ENCODE peak calls at places on chromosomes 7 and 10, in seven cellular contexts. K is H9, C is neuronal stem cell, W is mesendoderm, E is mesenchymal stem cell, M is H1, Y is trophoblast cell. N is an unnamed sample.

GRCh38 chr7:91520645-91521044 is 256.4 kb downstream of the FZD1 start:
- DNase-seq in K (no peak), C (no peak), W (no peak), E (no peak), M (no peak), Y (no peak), N (no peak)

GRCh38 chr7:37342665-37343471 is 105.8 kb downstream of the ELMO1 start:
- DNase-seq in K (no peak), C (no peak), W (no peak), E (no peak), M (no peak), Y (no peak), N (no peak)

GRCh38 chr10:119337796-119338432 is 130.5 kb downstream of the GRK5 start:
- DNase-seq in K (no peak), C (no peak), W (peak), E (peak), M (no peak), Y (no peak), N (peak)

GRCh38 chr10:14578060-14578952 is 196.4 kb downstream of the FAM107B start:
- DNase-seq in K (peak), C (no peak), W (peak), E (no peak), M (no peak), Y (peak), N (peak)

GRCh38 chr10:101538481-101538880 is 49.6 kb downstream of the POLL start:
- DNase-seq in K (no peak), C (no peak), W (no peak), E (no peak), M (no peak), Y (no peak), N (no peak)

GRCh38 chr10:74589226-74589673 is 237.2 kb upstream of the KAT6B start:
- DNase-seq in K (no peak), C (peak), W (peak), E (peak), M (no peak), Y (no peak), N (peak)

GRCh38 chr10:63866075-63866746 is 345.0 kb downstream of the REEP3 start:
- DNase-seq in K (peak), C (peak), W (peak), E (peak), M (peak), Y (peak), N (peak)

GRCh38 chr7:26649388-26649787 is 215.0 kb downstream of the SKAP2 start:
- DNase-seq in K (no peak), C (no peak), W (no peak), E (no peak), M (no peak), Y (no peak), N (no peak)

GRCh38 chr10:27822286-27822685 is 76.7 kb upstream of the MKX start:
- DNase-seq in K (no peak), C (no peak), W (no peak), E (no peak), M (no peak), Y (no peak), N (peak)

GRCh38 chr10:52541082-52541481 is 227.0 kb downstream of the DKK1 start:
- DNase-seq in K (no peak), C (no peak), W (no peak), E (no peak), M (no peak), Y (no peak), N (peak)

GRCh38 chr7:5549096-5549896 is 125.7 kb upstream of the TNRC18 start:
- DNase-seq in K (no peak), C (no peak), W (peak), E (peak), M (no peak), Y (peak), N (peak)

GRCh38 chr10:86017841-86018734 is 348.5 kb downstream of the GRID1 start:
- DNase-seq in K (no peak), C (no peak), W (peak), E (no peak), M (no peak), Y (no peak), N (no peak)

GRCh38 chr10:16891375-16892313 is 74.4 kb upstream of the RSU1 start:
- DNase-seq in K (peak), C (peak), W (peak), E (peak), M (peak), Y (no peak), N (peak)

GRCh38 chr7:136325578-136325977 is 348.4 kb upstream of the MTPN start:
- DNase-seq in K (no peak), C (no peak), W (no peak), E (peak), M (no peak), Y (no peak), N (no peak)

GRCh38 chr10:7520496-7521485 is 110.0 kb upstream of the SFMBT2 start:
- DNase-seq in K (no peak), C (no peak), W (no peak), E (no peak), M (no peak), Y (no peak), N (no peak)

GRCh38 chr7:99943641-99944507 is 14.5 kb upstream of the GJC3 start:
- DNase-seq in K (peak), C (no peak), W (peak), E (no peak), M (peak), Y (no peak), N (no peak)

GRCh38 chr7:98870807-98871491 is 1.1 kb upstream of the TMEM130 start:
- DNase-seq in K (peak), C (no peak), W (no peak), E (no peak), M (peak), Y (no peak), N (no peak)

GRCh38 chr7:103752995-103753394 is 236.5 kb downstream of the RELN start:
- DNase-seq in K (no peak), C (no peak), W (no peak), E (no peak), M (no peak), Y (no peak), N (peak)

GRCh38 chr10:115989621-115990020 is 283.4 kb downstream of the GFRA1 start:
- DNase-seq in K (no peak), C (no peak), W (no peak), E (no peak), M (no peak), Y (peak), N (peak)

GRCh38 chr7:134660961-134661376 is 14.3 kb downstream of the BPGM start:
- DNase-seq in K (no peak), C (no peak), W (no peak), E (peak), M (no peak), Y (peak), N (peak)

GRCh38 chr10:14837003-14837755 is 658 bp downstream of the CDNF start:
- DNase-seq in K (no peak), C (peak), W (no peak), E (no peak), M (no peak), Y (no peak), N (no peak)

GRCh38 chr7:117963278-117964184 is 90.3 kb upstream of the CTTNBP2 start:
- DNase-seq in K (no peak), C (no peak), W (no peak), E (no peak), M (no peak), Y (no peak), N (no peak)

GRCh38 chr10:76697923-76698322 is 939.7 kb downstream of the KCNMA1 start:
- DNase-seq in K (no peak), C (peak), W (peak), E (no peak), M (no peak), Y (no peak), N (no peak)

GRCh38 chr10:132109341-132110072 is 43.8 kb downstream of the JAKMIP3 start:
- DNase-seq in K (peak), C (no peak), W (no peak), E (no peak), M (peak), Y (no peak), N (peak)

GRCh38 chr7:27201231-27202017 is 1.5 kb upstream of the HOXA13 start:
- DNase-seq in K (peak), C (no peak), W (no peak), E (peak), M (peak), Y (no peak), N (no peak)

GRCh38 chr7:28674359-28674782 is 262.1 kb downstream of the CREB5 start:
- DNase-seq in K (no peak), C (no peak), W (peak), E (no peak), M (no peak), Y (peak), N (peak)

GRCh38 chr10:12975906-12976305 is 25.6 kb downstream of the CCDC3 start:
- DNase-seq in K (no peak), C (no peak), W (no peak), E (no peak), M (no peak), Y (no peak), N (no peak)

GRCh38 chr7:67723591-67723990 is 727.0 kb downstream of the TYW1 start:
- DNase-seq in K (no peak), C (no peak), W (peak), E (no peak), M (no peak), Y (no peak), N (no peak)

GRCh38 chr7:67724955-67725354 is 728.3 kb downstream of the TYW1 start:
- DNase-seq in K (no peak), C (no peak), W (no peak), E (no peak), M (no peak), Y (no peak), N (no peak)

GRCh38 chr7:67729771-67730170 is 733.1 kb downstream of the TYW1 start:
- DNase-seq in K (no peak), C (no peak), W (peak), E (no peak), M (no peak), Y (no peak), N (no peak)

GRCh38 chr7:67725437-67725836 is 728.8 kb downstream of the TYW1 start:
- DNase-seq in K (no peak), C (no peak), W (no peak), E (no peak), M (no peak), Y (no peak), N (no peak)

GRCh38 chr7:67724435-67724834 is 727.8 kb downstream of the TYW1 start:
- DNase-seq in K (no peak), C (no peak), W (peak), E (no peak), M (no peak), Y (no peak), N (no peak)
- H2AK5ac ChIP-seq in K (no peak), C (no peak), W (no peak), E (no peak), M (no peak), Y (no peak), N (no peak)

DNA sequence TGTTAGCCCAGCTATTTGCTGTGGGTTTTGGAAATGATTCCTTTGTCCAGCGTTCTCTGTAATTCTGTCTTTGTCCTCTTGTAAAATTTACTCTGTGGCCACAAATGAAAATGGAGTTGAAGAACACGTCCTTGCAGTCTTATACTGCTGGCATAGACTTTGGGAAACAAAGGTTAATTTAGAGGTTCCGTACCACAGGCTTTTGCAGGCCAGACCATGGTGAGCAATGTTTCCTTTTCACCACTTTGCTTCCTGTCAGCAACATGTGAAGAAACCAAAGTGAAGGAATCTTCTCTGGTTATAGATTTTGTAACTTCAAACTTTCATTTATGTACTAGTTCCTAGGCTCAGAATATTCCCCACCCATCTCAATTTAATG is 488.5 kb downstream of the MDFIC start:
- DNase-seq in K (no peak), C (no peak), W (no peak), E (no peak), M (no peak), Y (no peak), N (no peak)
- H2AK5ac ChIP-seq in K (no peak), C (no peak), W (no peak), E (no peak), M (no peak), Y (no peak), N (no peak)

GRCh38 chr10:33790506-33791283 is 456.2 kb upstream of the NRP1 start:
- DNase-seq in K (no peak), C (no peak), W (peak), E (no peak), M (no peak), Y (no peak), N (no peak)

GRCh38 chr10:33798754-33799153 is 464.3 kb upstream of the NRP1 start:
- DNase-seq in K (no peak), C (no peak), W (peak), E (no peak), M (no peak), Y (peak), N (no peak)

GRCh38 chr10:33795529-33795928 is 461.1 kb upstream of the NRP1 start:
- DNase-seq in K (no peak), C (no peak), W (no peak), E (no peak), M (no peak), Y (no peak), N (no peak)

GRCh38 chr10:33791295-33791694 is 456.8 kb upstream of the NRP1 start:
- DNase-seq in K (no peak), C (no peak), W (no peak), E (no peak), M (no peak), Y (no peak), N (peak)

DNA sequence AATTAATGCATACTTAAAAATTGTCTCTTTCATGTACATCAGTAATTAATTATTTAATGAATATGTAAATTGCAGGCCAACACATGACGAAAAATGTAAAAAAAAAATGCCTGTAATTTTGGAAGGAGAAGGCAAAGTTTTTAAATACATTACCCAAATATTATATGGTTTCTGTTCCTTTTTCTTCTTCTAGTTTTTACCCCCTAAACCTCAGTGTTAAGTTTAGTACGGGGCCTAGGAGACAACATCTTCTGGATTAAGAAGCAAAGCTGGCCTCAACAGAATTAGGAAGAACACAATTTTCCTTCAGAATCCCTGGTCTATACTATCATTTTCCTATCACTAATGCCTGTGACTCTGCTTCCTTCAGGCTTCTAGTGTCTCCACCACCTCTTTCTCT is 459.3 kb upstream of the NRP1 start:
- DNase-seq in K (no peak), C (no peak), W (no peak), E (no peak), M (no peak), Y (no peak), N (no peak)
- H2AK5ac ChIP-seq in K (no peak), C (no peak), W (no peak), E (no peak), M (no peak), Y (no peak), N (no peak)

DNA sequence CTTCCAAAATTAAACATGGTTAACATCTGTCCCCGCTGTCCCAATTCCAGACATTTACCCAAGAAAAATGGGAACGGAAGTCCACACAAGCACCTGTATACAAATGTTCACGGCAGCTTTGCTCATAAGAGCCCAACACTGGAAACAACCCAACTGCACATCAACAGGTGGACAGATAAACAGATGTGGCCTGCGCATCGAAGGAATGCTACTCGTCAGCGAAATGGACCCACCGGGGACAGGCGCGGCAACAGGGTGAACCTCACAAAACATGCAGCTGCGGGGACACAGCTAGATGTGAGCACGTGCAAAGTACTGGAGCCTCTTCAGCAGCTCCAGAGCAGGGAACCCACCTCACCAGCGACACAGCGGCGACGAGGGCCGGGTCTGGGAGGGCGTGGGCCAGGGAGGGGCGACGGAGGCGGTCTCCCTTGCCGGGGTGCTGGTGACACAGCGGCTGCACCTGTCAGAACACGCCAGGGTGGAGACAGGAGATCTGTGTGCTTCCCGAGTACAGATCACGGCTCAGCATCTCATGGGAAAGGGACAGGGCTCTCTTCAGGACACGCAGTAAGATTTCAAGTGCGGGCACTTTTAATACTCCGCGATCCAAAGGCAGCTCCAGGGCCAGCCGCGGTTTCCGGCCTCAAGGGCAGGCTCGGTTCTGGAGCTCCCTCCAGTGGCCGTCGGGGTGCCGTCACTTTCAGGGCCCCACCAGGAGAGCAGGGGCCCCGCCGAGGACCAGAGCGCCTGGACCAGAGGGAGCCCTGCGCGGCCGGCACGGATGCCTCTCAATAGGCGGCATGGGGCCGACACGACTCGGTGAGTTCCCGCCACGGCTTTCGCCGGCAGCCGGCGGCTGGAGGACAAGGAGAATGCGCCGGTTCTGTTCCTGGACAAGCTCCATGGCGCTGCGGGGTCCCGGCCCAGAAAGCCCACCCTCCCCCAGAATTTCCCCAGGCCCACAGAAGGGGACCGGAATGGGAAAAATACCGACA is 21.2 kb downstream of the GPR146 start:
- DNase-seq in K (peak), C (no peak), W (peak), E (peak), M (peak), Y (peak), N (peak)
- H2AK5ac ChIP-seq in K (no peak), C (peak), W (no peak), E (no peak), M (no peak), Y (peak), N (no peak)

DNA sequence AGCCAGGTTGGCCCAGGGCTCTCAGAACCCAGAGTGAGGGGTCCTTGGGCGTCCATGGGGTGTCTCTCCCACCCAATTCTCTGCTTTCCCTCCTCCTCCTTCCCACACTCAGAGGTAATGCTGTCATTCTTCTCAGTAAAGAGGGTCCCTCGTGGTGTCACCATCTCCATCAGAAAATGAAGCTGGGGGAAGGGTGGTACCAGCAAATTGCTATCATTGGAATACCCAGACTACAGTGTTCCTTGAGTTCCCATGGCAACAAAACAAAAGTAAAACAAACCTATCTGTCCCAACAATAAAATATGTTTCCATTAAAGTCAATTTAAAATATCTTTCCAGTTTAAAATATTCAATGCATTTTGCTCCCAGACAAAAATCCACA is 181.9 kb downstream of the ARID5B start:
- DNase-seq in K (no peak), C (no peak), W (peak), E (peak), M (no peak), Y (no peak), N (no peak)
- H2AK5ac ChIP-seq in K (no peak), C (no peak), W (no peak), E (peak), M (no peak), Y (peak), N (peak)

GRCh38 chr7:16344927-16345326 is 76.4 kb downstream of the CRPPA start:
- DNase-seq in K (no peak), C (no peak), W (peak), E (no peak), M (no peak), Y (no peak), N (no peak)

GRCh38 chr7:16348251-16348650 is 73.1 kb downstream of the CRPPA start:
- DNase-seq in K (no peak), C (no peak), W (no peak), E (no peak), M (no peak), Y (no peak), N (no peak)

GRCh38 chr7:16345979-16346958 is 75.1 kb downstream of the CRPPA start:
- DNase-seq in K (no peak), C (no peak), W (peak), E (peak), M (no peak), Y (no peak), N (peak)

GRCh38 chr7:16347461-16348192 is 73.7 kb downstream of the CRPPA start:
- DNase-seq in K (no peak), C (no peak), W (peak), E (peak), M (no peak), Y (no peak), N (peak)

GRCh38 chr7:16343612-16344011 is 77.7 kb downstream of the CRPPA start:
- DNase-seq in K (no peak), C (no peak), W (no peak), E (no peak), M (no peak), Y (no peak), N (no peak)
- H2AK5ac ChIP-seq in K (no peak), C (no peak), W (no peak), E (no peak), M (no peak), Y (no peak), N (no peak)

DNA sequence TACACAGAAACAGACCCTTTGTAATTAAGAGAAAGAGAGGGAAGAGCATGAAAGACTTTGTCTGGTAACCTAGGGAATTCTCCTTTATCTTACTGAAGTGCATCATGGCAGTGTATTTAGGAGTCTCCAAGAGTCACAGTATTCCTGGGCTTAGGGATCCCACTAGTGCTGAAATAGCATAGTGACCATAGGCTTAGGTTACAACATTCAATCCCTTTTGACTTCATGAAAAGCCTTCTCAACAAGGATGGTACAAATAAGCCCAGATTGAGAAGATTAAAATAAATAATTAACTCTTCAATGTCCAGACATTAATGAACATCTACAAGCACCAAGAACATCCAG is 76.5 kb downstream of the SNX13 start:
- DNase-seq in K (no peak), C (no peak), W (no peak), E (no peak), M (no peak), Y (no peak), N (no peak)
- H2AK5ac ChIP-seq in K (no peak), C (no peak), W (no peak), E (no peak), M (no peak), Y (no peak), N (no peak)

GRCh38 chr7:116726713-116727431 is 54.9 kb downstream of the MET start:
- DNase-seq in K (no peak), C (no peak), W (peak), E (no peak), M (no peak), Y (no peak), N (no peak)
- H2AK5ac ChIP-seq in K (no peak), C (no peak), W (no peak), E (no peak), M (no peak), Y (no peak), N (no peak)